ENCODE peak calls at places on chromosome 10, in five cellular contexts. O is brain microvascular endothelial cell, M is upper lobe of right lung, V is left lung, Z is NB4. D is an unnamed sample.

GRCh38 chr10:87579563-87579962 is 74.9 kb downstream of the MINPP1 start:
- DNase-seq in V (no peak), M (no peak), O (no peak), Z (no peak), D (no peak)

GRCh38 chr10:44261710-44262455 is 123.0 kb downstream of the CXCL12 start:
- DNase-seq in V (no peak), O (peak), M (no peak), Z (no peak), D (no peak)

GRCh38 chr10:96585726-96586418 is 940 bp downstream of the TM9SF3 start:
- DNase-seq in M (no peak), Z (peak), O (no peak), V (no peak), D (peak)

GRCh38 chr10:124717911-124718734 is 26.1 kb downstream of the FAM53B start:
- DNase-seq in O (no peak), M (peak), V (peak), Z (peak), D (peak)

GRCh38 chr10:71079761-71080380 is 132.5 kb upstream of the UNC5B start:
- DNase-seq in M (peak), Z (no peak), O (no peak), V (peak), D (no peak)

GRCh38 chr10:70331486-70332268 is 47.9 kb upstream of the NPFFR1 start:
- DNase-seq in M (no peak), O (peak), V (no peak), Z (peak), D (peak)

GRCh38 chr10:30775779-30776591 is 146.4 kb upstream of the LYZL2 start:
- DNase-seq in M (no peak), O (peak), Z (no peak), V (no peak), D (no peak)

GRCh38 chr10:67836972-67837371 is 1.0 kb downstream of the DNAJC12 start:
- DNase-seq in O (no peak), Z (no peak), V (no peak), M (no peak), D (no peak)

GRCh38 chr10:776772-777171 is 87.3 kb upstream of the DIP2C start:
- DNase-seq in M (peak), O (no peak), V (peak), Z (no peak), D (no peak)

GRCh38 chr10:129094233-129094632 is 372.8 kb upstream of the MGMT start:
- DNase-seq in V (no peak), M (no peak), Z (no peak), O (no peak), D (no peak)

GRCh38 chr10:7587168-7587864 is 79.5 kb downstream of the ITIH5 start:
- DNase-seq in O (no peak), M (no peak), V (no peak), Z (no peak), D (no peak)

GRCh38 chr10:65358565-65358964 is 1567.3 kb upstream of the LRRTM3 start:
- DNase-seq in V (no peak), O (peak), M (no peak), Z (peak), D (peak)

GRCh38 chr10:124367936-124368335 is 50.8 kb downstream of the OAT start:
- DNase-seq in M (no peak), V (no peak), O (no peak), Z (no peak), D (no peak)

GRCh38 chr10:1715821-1716220 is 21.5 kb downstream of the ADARB2 start:
- DNase-seq in V (no peak), Z (peak), O (no peak), M (no peak), D (peak)

GRCh38 chr10:2460846-2461245 is 606.5 kb upstream of the PFKP start:
- DNase-seq in Z (no peak), M (no peak), O (no peak), V (no peak), D (no peak)

GRCh38 chr10:116691544-116692126 is 50.7 kb downstream of the HSPA12A start:
- DNase-seq in M (no peak), O (no peak), V (no peak), Z (no peak), D (no peak)

GRCh38 chr10:3780766-3781457 is 4.1 kb downstream of the KLF6 start:
- DNase-seq in O (no peak), V (peak), M (no peak), Z (no peak), D (no peak)
- H3K4me3 ChIP-seq in O (peak), V (peak), M (peak), Z (peak), D (no peak)

GRCh38 chr10:121216721-121217181 is 365.6 kb downstream of the WDR11 start:
- DNase-seq in O (no peak), M (no peak), V (no peak), Z (no peak), D (no peak)
- H3K4me3 ChIP-seq in O (no peak), M (no peak), V (no peak), Z (no peak), D (no peak)

DNA sequence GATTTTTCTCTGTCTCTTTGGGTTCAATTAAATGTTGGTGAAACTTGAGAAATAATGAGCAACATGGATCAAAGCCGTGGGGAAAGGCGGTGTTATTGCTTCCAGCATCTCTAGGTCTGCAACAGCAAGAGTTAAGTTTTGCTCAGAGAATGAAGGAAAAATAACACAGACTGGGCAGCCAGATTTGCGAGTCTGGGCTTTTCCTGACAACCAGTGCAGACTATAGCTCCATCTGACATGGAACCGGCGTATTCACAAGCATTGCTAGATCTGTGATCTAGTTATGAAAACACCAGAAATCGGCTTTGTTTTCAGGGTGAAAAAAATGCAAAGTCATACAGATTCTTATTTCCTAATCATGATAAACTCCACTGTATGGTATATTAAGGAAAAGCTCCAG is 110.4 kb downstream of the CAMK1D start:
- DNase-seq in M (no peak), V (no peak), O (peak), Z (no peak), D (no peak)
- H3K4me3 ChIP-seq in M (no peak), V (no peak), O (no peak), Z (no peak), D (no peak)

DNA sequence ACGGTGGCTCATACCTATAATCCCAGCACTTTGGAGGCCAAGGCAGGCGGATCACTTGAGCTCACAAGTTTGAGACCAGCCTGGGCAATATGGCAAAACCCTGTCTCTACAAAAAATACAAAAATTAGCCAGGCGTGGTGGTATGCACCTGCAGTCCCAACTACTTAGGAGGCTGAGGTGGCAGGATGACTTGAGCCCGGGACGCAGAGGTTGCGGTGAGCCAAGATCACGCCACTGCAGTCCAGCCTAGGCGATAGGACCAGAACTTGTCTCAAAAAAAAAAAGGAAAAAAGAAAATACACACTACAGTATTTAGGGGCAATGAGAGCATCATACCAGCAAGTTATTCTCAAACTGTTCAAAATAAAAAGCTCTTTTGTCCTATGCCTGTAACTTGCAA is 59.5 kb downstream of the ABI1 start:
- DNase-seq in M (no peak), Z (no peak), O (no peak), V (no peak), D (no peak)
- H3K4me3 ChIP-seq in M (no peak), Z (no peak), O (no peak), V (no peak), D (no peak)

GRCh38 chr10:74289956-74290355 is 138.9 kb downstream of the ADK start:
- DNase-seq in O (no peak), V (no peak), Z (no peak), M (no peak), D (no peak)
- H3K4me3 ChIP-seq in O (no peak), V (no peak), Z (no peak), M (no peak), D (no peak)

GRCh38 chr10:93498196-93498595 is 1.8 kb downstream of the CEP55 start:
- DNase-seq in M (no peak), V (no peak), O (no peak), Z (no peak), D (peak)
- H3K4me3 ChIP-seq in M (no peak), V (no peak), O (no peak), Z (peak), D (peak)

D was measured in Jurkat, Clone E6-1.